ENCODE peak calls at places on chromosomes 1 and 21, in five cellular contexts. One of them, this sample, is unnamed.

GRCh38 chr1:224294775-224295174 is 35.2 kb downstream of the NVL start:
- DNase-seq in AG04449: no peak
- DNase-seq in GM12864: no peak
- DNase-seq in ovary: no peak
- DNase-seq in AG09309: no peak
- DNase-seq in this sample: no peak

GRCh38 chr1:236603896-236604217 is 459 bp downstream of the HEATR1 start:
- DNase-seq in ovary: no peak
- DNase-seq in AG09309: no peak
- DNase-seq in GM12864: no peak
- DNase-seq in AG04449: no peak
- DNase-seq in this sample: peak; percentile 24

GRCh38 chr1:214582289-214582891 is 20.6 kb upstream of the CENPF start:
- DNase-seq in GM12864: no peak
- DNase-seq in AG09309: no peak
- DNase-seq in AG04449: no peak
- DNase-seq in ovary: no peak
- DNase-seq in this sample: no peak

GRCh38 chr1:192575499-192576189 is at the start of gene RGS1:
- DNase-seq in AG09309: no peak
- DNase-seq in ovary: no peak
- DNase-seq in AG04449: no peak
- DNase-seq in GM12864: peak; percentile 97
- DNase-seq in this sample: peak; percentile 94

GRCh38 chr1:108817016-108817415 is 39.9 kb downstream of the AKNAD1 start:
- DNase-seq in ovary: peak; percentile 51
- DNase-seq in AG04449: no peak
- DNase-seq in AG09309: peak; percentile 54
- DNase-seq in GM12864: no peak
- DNase-seq in this sample: peak; percentile 19

GRCh38 chr1:175072131-175072941 is 4.7 kb downstream of the TNN start:
- DNase-seq in ovary: no peak
- DNase-seq in AG09309: peak; percentile 59
- DNase-seq in AG04449: peak; percentile 47
- DNase-seq in GM12864: peak; percentile 10
- DNase-seq in this sample: peak; percentile 60

GRCh38 chr21:45409466-45410150 is 4.6 kb downstream of the COL18A1 start:
- DNase-seq in ovary: peak; percentile 66
- DNase-seq in AG09309: no peak
- DNase-seq in AG04449: no peak
- DNase-seq in GM12864: no peak
- DNase-seq in this sample: no peak

GRCh38 chr21:43323244-43324005 is 103.5 kb downstream of the SIK1 start:
- DNase-seq in GM12864: no peak
- DNase-seq in AG04449: no peak
- DNase-seq in AG09309: no peak
- DNase-seq in ovary: peak; percentile 79
- DNase-seq in this sample: no peak

GRCh38 chr1:64935551-64936158 is 30.7 kb downstream of the JAK1 start:
- DNase-seq in AG09309: no peak
- DNase-seq in ovary: no peak
- DNase-seq in AG04449: no peak
- DNase-seq in GM12864: no peak
- DNase-seq in this sample: no peak

GRCh38 chr1:153532161-153532560 is 3.6 kb downstream of the S100A6 start:
- DNase-seq in AG04449: no peak
- DNase-seq in GM12864: no peak
- DNase-seq in ovary: no peak
- DNase-seq in AG09309: no peak
- DNase-seq in this sample: no peak

GRCh38 chr1:95716097-95716496 is 482.1 kb downstream of the RWDD3 start:
- DNase-seq in ovary: no peak
- DNase-seq in AG09309: no peak
- DNase-seq in AG04449: no peak
- DNase-seq in GM12864: no peak
- DNase-seq in this sample: no peak

GRCh38 chr1:156368889-156369684 is at the start of gene RHBG:
- DNase-seq in AG09309: no peak
- DNase-seq in GM12864: no peak
- DNase-seq in ovary: peak; percentile 75
- DNase-seq in AG04449: no peak
- DNase-seq in this sample: no peak

GRCh38 chr1:94863919-94864318 is 43.8 kb downstream of the SLC44A3 start:
- DNase-seq in GM12864: no peak
- DNase-seq in ovary: peak; percentile 55
- DNase-seq in AG04449: peak; percentile 74
- DNase-seq in AG09309: no peak
- DNase-seq in this sample: no peak

GRCh38 chr1:7519181-7519860 is 251.8 kb upstream of the VAMP3 start:
- DNase-seq in AG04449: no peak
- DNase-seq in GM12864: no peak
- DNase-seq in ovary: no peak
- DNase-seq in AG09309: no peak
- DNase-seq in this sample: no peak

GRCh38 chr1:19765623-19766022 is 34.1 kb downstream of the TMCO4 start:
- DNase-seq in AG09309: peak; percentile 80
- DNase-seq in GM12864: no peak
- DNase-seq in ovary: no peak
- DNase-seq in AG04449: peak; percentile 76
- DNase-seq in this sample: no peak

GRCh38 chr1:83497563-83497962 is 501.4 kb downstream of the TTLL7 start:
- DNase-seq in AG09309: no peak
- DNase-seq in AG04449: no peak
- DNase-seq in GM12864: no peak
- DNase-seq in ovary: no peak
- DNase-seq in this sample: peak; percentile 69
- TF ChIP-seq CTCF in AG09309: peak; percentile 66
- TF ChIP-seq CTCF in AG04449: peak; percentile 41
- TF ChIP-seq CTCF in GM12864: peak; percentile 73
- TF ChIP-seq CTCF in ovary: no peak
- TF ChIP-seq CTCF in this sample: peak; percentile 70

GRCh38 chr1:203287896-203288295 is 17.4 kb upstream of the BTG2 start:
- DNase-seq in ovary: no peak
- DNase-seq in AG04449: no peak
- DNase-seq in AG09309: no peak
- DNase-seq in GM12864: no peak
- DNase-seq in this sample: no peak

GRCh38 chr1:203288351-203288894 is 16.9 kb upstream of the BTG2 start:
- DNase-seq in ovary: no peak
- DNase-seq in GM12864: no peak
- DNase-seq in AG09309: no peak
- DNase-seq in AG04449: no peak
- DNase-seq in this sample: no peak

GRCh38 chr1:203286161-203286984 is 18.9 kb upstream of the BTG2 start:
- DNase-seq in AG04449: no peak
- DNase-seq in AG09309: no peak
- DNase-seq in GM12864: no peak
- DNase-seq in ovary: peak; percentile 48
- DNase-seq in this sample: no peak

GRCh38 chr1:203289281-203289981 is 15.9 kb upstream of the BTG2 start:
- DNase-seq in AG09309: no peak
- DNase-seq in ovary: no peak
- DNase-seq in GM12864: peak; percentile 98
- DNase-seq in AG04449: no peak
- DNase-seq in this sample: peak; percentile 98

GRCh38 chr1:203287109-203287893 is 18.0 kb upstream of the BTG2 start:
- DNase-seq in GM12864: peak; percentile 98
- DNase-seq in AG04449: no peak
- DNase-seq in AG09309: no peak
- DNase-seq in ovary: peak; percentile 54
- DNase-seq in this sample: peak; percentile 97
- H3K4me3 ChIP-seq in GM12864: peak overlapping the region; percentile 39
- H3K4me3 ChIP-seq in AG04449: no peak overlapping the region
- H3K4me3 ChIP-seq in AG09309: no peak overlapping the region
- H3K4me3 ChIP-seq in ovary: no peak overlapping the region
- H3K4me3 ChIP-seq in this sample: peak overlapping the region; percentile 48

GRCh38 chr1:22731924-22732522 is 21.4 kb downstream of the EPHB2 start:
- DNase-seq in AG04449: no peak
- DNase-seq in AG09309: no peak
- DNase-seq in GM12864: no peak
- DNase-seq in ovary: no peak
- DNase-seq in this sample: peak; percentile 45
- TF ChIP-seq CTCF in AG04449: peak; percentile 36
- TF ChIP-seq CTCF in AG09309: peak; percentile 57
- TF ChIP-seq CTCF in GM12864: peak; percentile 52
- TF ChIP-seq CTCF in ovary: no peak
- TF ChIP-seq CTCF in this sample: peak; percentile 40

GRCh38 chr1:201506092-201506491 is 831 bp downstream of the CSRP1 start:
- DNase-seq in AG09309: no peak
- DNase-seq in GM12864: no peak
- DNase-seq in AG04449: no peak
- DNase-seq in ovary: no peak
- DNase-seq in this sample: no peak
- H3K4me3 ChIP-seq in AG09309: peak overlapping the region; percentile 76
- H3K4me3 ChIP-seq in GM12864: peak overlapping the region; percentile 89
- H3K4me3 ChIP-seq in AG04449: peak overlapping the region; percentile 83
- H3K4me3 ChIP-seq in ovary: peak overlapping the region; percentile 95
- H3K4me3 ChIP-seq in this sample: peak overlapping the region; percentile 60

GRCh38 chr1:46458190-46458589 is 31.4 kb upstream of the DMBX1 start:
- DNase-seq in AG09309: no peak
- DNase-seq in ovary: no peak
- DNase-seq in AG04449: no peak
- DNase-seq in GM12864: no peak
- DNase-seq in this sample: no peak
- TF ChIP-seq CTCF in AG09309: no peak
- TF ChIP-seq CTCF in ovary: no peak
- TF ChIP-seq CTCF in AG04449: no peak
- TF ChIP-seq CTCF in GM12864: no peak
- TF ChIP-seq CTCF in this sample: no peak

GRCh38 chr1:247077234-247077633 is 1.4 kb downstream of the ZNF670 start:
- DNase-seq in GM12864: no peak
- DNase-seq in ovary: no peak
- DNase-seq in AG04449: no peak
- DNase-seq in AG09309: no peak
- DNase-seq in this sample: no peak
- H3K4me3 ChIP-seq in GM12864: no peak overlapping the region
- H3K4me3 ChIP-seq in ovary: no peak overlapping the region
- H3K4me3 ChIP-seq in AG04449: peak overlapping the region; percentile 91
- H3K4me3 ChIP-seq in AG09309: no peak overlapping the region
- H3K4me3 ChIP-seq in this sample: peak overlapping the region; percentile 69

DNA sequence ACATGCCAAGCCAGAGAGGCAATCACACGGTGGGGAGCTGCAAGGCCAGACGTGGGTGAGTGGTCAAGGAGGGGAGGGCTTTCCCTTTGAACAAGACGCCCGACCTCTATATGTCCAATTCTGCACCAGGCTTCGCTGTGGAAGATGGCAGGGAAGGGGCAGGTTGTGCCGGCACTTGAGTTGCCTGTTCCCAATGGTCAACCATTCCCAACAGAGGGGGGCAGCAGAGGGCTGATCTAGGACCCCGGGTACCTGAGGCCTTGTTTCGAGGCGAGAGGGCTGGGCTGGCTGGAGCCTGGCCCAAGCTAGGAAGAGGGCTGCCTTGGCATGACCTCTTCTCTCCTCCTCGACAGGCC is 64.9 kb downstream of the TMEM53 start:
- DNase-seq in GM12864: no peak
- DNase-seq in ovary: peak; percentile 67
- DNase-seq in AG09309: no peak
- DNase-seq in AG04449: no peak
- DNase-seq in this sample: peak; percentile 42
- TF ChIP-seq CTCF in GM12864: peak; percentile 58
- TF ChIP-seq CTCF in ovary: peak; percentile 43
- TF ChIP-seq CTCF in AG09309: peak; percentile 74
- TF ChIP-seq CTCF in AG04449: peak; percentile 79
- TF ChIP-seq CTCF in this sample: peak; percentile 47

GRCh38 chr21:41954654-41955499 is 1.1 kb upstream of the C2CD2 start:
- DNase-seq in AG04449: no peak
- DNase-seq in GM12864: no peak
- DNase-seq in ovary: peak; percentile 36
- DNase-seq in AG09309: no peak
- DNase-seq in this sample: peak; percentile 20

GRCh38 chr21:41953831-41954653 is at the start of gene C2CD2:
- DNase-seq in AG04449: no peak
- DNase-seq in GM12864: no peak
- DNase-seq in ovary: peak; percentile 81
- DNase-seq in AG09309: no peak
- DNase-seq in this sample: peak; percentile 89

GRCh38 chr21:41953249-41953830 is 478 bp downstream of the C2CD2 start:
- DNase-seq in ovary: peak; percentile 52
- DNase-seq in GM12864: no peak
- DNase-seq in AG04449: no peak
- DNase-seq in AG09309: no peak
- DNase-seq in this sample: no peak

GRCh38 chr21:41956926-41957729 is 3.3 kb upstream of the C2CD2 start:
- DNase-seq in AG09309: peak; percentile 50
- DNase-seq in ovary: peak; percentile 81
- DNase-seq in GM12864: no peak
- DNase-seq in AG04449: peak; percentile 59
- DNase-seq in this sample: no peak

GRCh38 chr21:41955516-41955915 is 1.7 kb upstream of the C2CD2 start:
- DNase-seq in ovary: peak; percentile 32
- DNase-seq in AG04449: no peak
- DNase-seq in GM12864: no peak
- DNase-seq in AG09309: no peak
- DNase-seq in this sample: peak; percentile 57
- H3K4me3 ChIP-seq in ovary: no peak overlapping the region
- H3K4me3 ChIP-seq in AG04449: no peak overlapping the region
- H3K4me3 ChIP-seq in GM12864: peak overlapping the region; percentile 10
- H3K4me3 ChIP-seq in AG09309: no peak overlapping the region
- H3K4me3 ChIP-seq in this sample: peak overlapping the region; percentile 2

DNA sequence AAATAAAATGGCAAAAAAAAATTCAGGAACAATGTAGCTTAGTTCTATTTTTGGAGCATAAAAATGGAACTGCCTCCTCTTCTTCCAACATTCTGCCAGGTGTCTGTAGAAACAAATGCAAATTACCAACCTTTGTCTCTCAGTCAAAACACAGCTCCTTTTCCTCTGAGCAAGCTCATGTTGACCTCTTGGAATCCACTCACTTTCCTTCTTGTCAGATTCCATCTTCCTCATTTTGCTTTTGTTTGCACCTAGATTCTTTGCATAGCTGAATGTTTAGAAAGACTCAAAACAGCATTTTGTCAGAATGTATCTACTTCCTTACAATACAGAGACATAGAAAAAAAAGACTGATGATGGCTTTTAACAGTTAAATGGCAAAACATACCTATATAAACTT is 178.2 kb downstream of the ADGRL2 start:
- DNase-seq in AG04449: no peak
- DNase-seq in GM12864: no peak
- DNase-seq in ovary: no peak
- DNase-seq in AG09309: no peak
- DNase-seq in this sample: no peak
- TF ChIP-seq CTCF in AG04449: no peak
- TF ChIP-seq CTCF in GM12864: no peak
- TF ChIP-seq CTCF in ovary: no peak
- TF ChIP-seq CTCF in AG09309: no peak
- TF ChIP-seq CTCF in this sample: no peak